ENCODE peak calls at places on chromosomes 7 and 10, in four cellular contexts. One of them, this sample, is unnamed.

GRCh38 chr10:27550823-27551222 is 46.7 kb downstream of the RAB18 start:
- DNase-seq in A549: no peak
- DNase-seq in HepG2: no peak
- DNase-seq in K562: no peak
- DNase-seq in this sample: no peak

GRCh38 chr10:126384269-126384873 is 3.9 kb downstream of the ADAM12 start:
- DNase-seq in A549: peak
- DNase-seq in HepG2: no peak
- DNase-seq in K562: no peak
- DNase-seq in this sample: no peak

GRCh38 chr7:157309990-157310668 is 26.7 kb upstream of the DNAJB6 start:
- DNase-seq in A549: peak
- DNase-seq in HepG2: peak
- DNase-seq in K562: no peak
- DNase-seq in this sample: peak

GRCh38 chr7:45126201-45126600 is 14.7 kb upstream of the TBRG4 start:
- DNase-seq in A549: no peak
- DNase-seq in HepG2: no peak
- DNase-seq in K562: no peak
- DNase-seq in this sample: no peak

GRCh38 chr10:17951868-17952371 is at the start of gene SLC39A12:
- DNase-seq in A549: no peak
- DNase-seq in HepG2: no peak
- DNase-seq in K562: no peak
- DNase-seq in this sample: no peak

GRCh38 chr10:118842826-118843624 is 88.3 kb upstream of the CACUL1 start:
- DNase-seq in A549: no peak
- DNase-seq in HepG2: no peak
- DNase-seq in K562: no peak
- DNase-seq in this sample: no peak

GRCh38 chr10:68428396-68428795 is 21.3 kb upstream of the RUFY2 start:
- DNase-seq in A549: no peak
- DNase-seq in HepG2: no peak
- DNase-seq in K562: no peak
- DNase-seq in this sample: no peak

GRCh38 chr7:288671-289101 is 1.3 kb upstream of the FOXL3 start:
- DNase-seq in A549: no peak
- DNase-seq in HepG2: no peak
- DNase-seq in K562: no peak
- DNase-seq in this sample: no peak

GRCh38 chr10:98150544-98150943 is 16.1 kb downstream of the R3HCC1L start:
- DNase-seq in A549: no peak
- DNase-seq in HepG2: no peak
- DNase-seq in K562: no peak
- DNase-seq in this sample: no peak

GRCh38 chr7:2248984-2249694 is 7.1 kb downstream of the NUDT1 start:
- DNase-seq in A549: peak
- DNase-seq in HepG2: no peak
- DNase-seq in K562: no peak
- DNase-seq in this sample: no peak

GRCh38 chr7:11552676-11553075 is 279.3 kb downstream of the THSD7A start:
- DNase-seq in A549: no peak
- DNase-seq in HepG2: no peak
- DNase-seq in K562: no peak
- DNase-seq in this sample: no peak

GRCh38 chr7:1209097-1209496 is 23.6 kb upstream of the UNCX start:
- DNase-seq in A549: no peak
- DNase-seq in HepG2: no peak
- DNase-seq in K562: no peak
- DNase-seq in this sample: no peak

GRCh38 chr10:126598009-126598408 is 72.5 kb downstream of the C10orf90 start:
- DNase-seq in A549: peak
- DNase-seq in HepG2: peak
- DNase-seq in K562: peak
- DNase-seq in this sample: peak

GRCh38 chr7:99557940-99558305 is 519 bp upstream of the ZNF655 start:
- DNase-seq in A549: no peak
- DNase-seq in HepG2: peak
- DNase-seq in K562: no peak
- DNase-seq in this sample: no peak

GRCh38 chr10:72329290-72330058 is 25.2 kb downstream of the DNAJB12 start:
- DNase-seq in A549: no peak
- DNase-seq in HepG2: no peak
- DNase-seq in K562: no peak
- DNase-seq in this sample: no peak

GRCh38 chr7:24318326-24318725 is 34.3 kb downstream of the NPY start:
- DNase-seq in A549: peak
- DNase-seq in HepG2: no peak
- DNase-seq in K562: peak
- DNase-seq in this sample: no peak

GRCh38 chr10:131034451-131034850 is 277.1 kb downstream of the TCERG1L start:
- DNase-seq in A549: no peak
- DNase-seq in HepG2: no peak
- DNase-seq in K562: no peak
- DNase-seq in this sample: no peak

GRCh38 chr10:50615654-50616053 is 8.1 kb downstream of the SGMS1 start:
- DNase-seq in A549: no peak
- DNase-seq in HepG2: no peak
- DNase-seq in K562: no peak
- DNase-seq in this sample: no peak

GRCh38 chr10:52961298-52961697 is 188.7 kb upstream of the MBL2 start:
- DNase-seq in A549: no peak
- DNase-seq in HepG2: peak
- DNase-seq in K562: no peak
- DNase-seq in this sample: no peak

GRCh38 chr10:92574545-92575377 is 868 bp upstream of the IDE start:
- DNase-seq in A549: no peak
- DNase-seq in HepG2: no peak
- DNase-seq in K562: no peak
- DNase-seq in this sample: no peak

GRCh38 chr10:7054915-7055314 is 355.9 kb downstream of the SFMBT2 start:
- DNase-seq in A549: peak
- DNase-seq in HepG2: no peak
- DNase-seq in K562: peak
- DNase-seq in this sample: peak

GRCh38 chr10:52048051-52048450 is 266.0 kb upstream of the DKK1 start:
- DNase-seq in A549: no peak
- DNase-seq in HepG2: no peak
- DNase-seq in K562: no peak
- DNase-seq in this sample: no peak

GRCh38 chr7:150968698-150969482 is 9.2 kb downstream of the KCNH2 start:
- DNase-seq in A549: no peak
- DNase-seq in HepG2: no peak
- DNase-seq in K562: peak
- DNase-seq in this sample: no peak

GRCh38 chr7:114708646-114709045 is 213.2 kb upstream of the MDFIC start:
- DNase-seq in A549: no peak
- DNase-seq in HepG2: no peak
- DNase-seq in K562: no peak
- DNase-seq in this sample: peak

GRCh38 chr7:155731871-155732270 is 80.4 kb downstream of the SHH start:
- DNase-seq in A549: no peak
- DNase-seq in HepG2: no peak
- DNase-seq in K562: no peak
- DNase-seq in this sample: no peak

GRCh38 chr7:40673285-40673684 is 538.5 kb downstream of the SUGCT start:
- DNase-seq in A549: no peak
- DNase-seq in HepG2: no peak
- DNase-seq in K562: no peak
- DNase-seq in this sample: no peak

GRCh38 chr10:105585753-105586152 is 944.7 kb downstream of the SORCS3 start:
- DNase-seq in A549: peak
- DNase-seq in HepG2: peak
- DNase-seq in K562: no peak
- DNase-seq in this sample: no peak

GRCh38 chr10:129756912-129757861 is 206.9 kb downstream of the EBF3 start:
- DNase-seq in A549: no peak
- DNase-seq in HepG2: no peak
- DNase-seq in K562: no peak
- DNase-seq in this sample: peak

GRCh38 chr10:36187382-36188042 is 545.4 kb upstream of the FZD8 start:
- DNase-seq in A549: no peak
- DNase-seq in HepG2: no peak
- DNase-seq in K562: no peak
- DNase-seq in this sample: no peak

DNA sequence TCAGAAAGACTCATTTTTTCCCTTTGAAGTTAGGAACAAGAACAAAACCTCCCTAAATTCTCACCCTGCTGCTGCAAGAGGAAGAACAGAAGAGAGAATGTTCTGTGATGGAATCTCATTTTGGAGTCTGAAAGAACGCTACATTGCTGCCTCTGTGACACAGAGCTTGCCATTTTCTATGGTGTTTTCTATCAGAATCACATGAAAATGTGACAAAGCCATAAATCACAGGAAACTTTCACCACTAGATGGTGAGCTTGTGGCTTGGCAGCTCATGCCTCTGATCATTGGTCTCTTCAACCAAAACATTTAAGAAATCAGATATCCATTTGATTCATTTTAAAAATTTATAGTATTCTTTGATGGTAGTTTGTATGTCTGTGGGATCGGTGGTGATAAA is 82.9 kb downstream of the CADPS2 start:
- DNase-seq in A549: peak
- DNase-seq in HepG2: peak
- DNase-seq in K562: no peak
- DNase-seq in this sample: no peak
- TF ChIP-seq HDAC2 in A549: no peak
- TF ChIP-seq HDAC2 in HepG2: no peak
- TF ChIP-seq HDAC2 in K562: no peak
- TF ChIP-seq HDAC2 in this sample: no peak

DNA sequence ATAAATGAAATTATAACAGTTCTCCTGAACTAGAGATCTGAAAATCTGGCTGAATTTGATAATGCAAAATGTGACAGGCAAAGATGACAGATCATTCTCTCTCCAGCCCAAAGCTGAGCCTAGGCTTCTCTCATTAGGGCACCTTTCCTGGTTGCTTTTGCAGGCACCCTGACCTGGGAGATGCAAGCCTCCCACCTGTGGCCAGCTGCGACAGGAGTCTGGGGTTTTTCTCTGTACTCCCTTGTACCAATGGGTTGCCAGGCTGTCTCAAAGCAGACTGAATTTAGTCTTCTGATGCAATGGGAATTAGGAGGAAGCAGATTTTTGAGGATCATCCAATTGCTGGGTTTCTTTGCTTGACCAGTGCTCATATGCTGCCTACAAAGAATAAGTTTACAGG is 85.0 kb upstream of the EFCAB10 start:
- DNase-seq in A549: no peak
- DNase-seq in HepG2: no peak
- DNase-seq in K562: no peak
- DNase-seq in this sample: no peak
- TF ChIP-seq HDAC2 in A549: no peak
- TF ChIP-seq HDAC2 in HepG2: no peak
- TF ChIP-seq HDAC2 in K562: no peak
- TF ChIP-seq HDAC2 in this sample: no peak

GRCh38 chr7:131385039-131385605 is 57.4 kb downstream of the MKLN1 start:
- DNase-seq in A549: no peak
- DNase-seq in HepG2: no peak
- DNase-seq in K562: no peak
- DNase-seq in this sample: no peak
- TF ChIP-seq HDAC2 in A549: no peak
- TF ChIP-seq HDAC2 in HepG2: no peak
- TF ChIP-seq HDAC2 in K562: no peak
- TF ChIP-seq HDAC2 in this sample: no peak

GRCh38 chr10:60502621-60503020 is 112.9 kb upstream of the ANK3 start:
- DNase-seq in A549: no peak
- DNase-seq in HepG2: no peak
- DNase-seq in K562: no peak
- DNase-seq in this sample: no peak
- TF ChIP-seq HDAC2 in A549: no peak
- TF ChIP-seq HDAC2 in HepG2: no peak
- TF ChIP-seq HDAC2 in K562: no peak
- TF ChIP-seq HDAC2 in this sample: no peak